ENCODE peak calls at places on chromosomes 12 and 14, in eight cellular contexts. R, E, L, O, U, K, D and M are unnamed samples.

GRCh38 chr12:29316772-29317171 is 64.2 kb downstream of the ERGIC2 start:
- DNase-seq in K (no peak), R (no peak), U (no peak), L (no peak), O (no peak), E (no peak), D (peak; percentile 38), M (no peak)

GRCh38 chr12:109870648-109871047 is 9.7 kb downstream of the GLTP start:
- DNase-seq in U (no peak), D (no peak), K (no peak), E (no peak), R (no peak), L (no peak), O (no peak), M (no peak)

GRCh38 chr12:13099066-13099909 is 4.2 kb downstream of the GSG1 start:
- DNase-seq in R (no peak), K (no peak), D (no peak), E (no peak), O (no peak), U (no peak), L (no peak), M (no peak)

GRCh38 chr14:24307156-24307574 is 612 bp downstream of the CIDEB start:
- DNase-seq in R (no peak), E (no peak), D (no peak), O (no peak), K (no peak), L (no peak), U (no peak), M (no peak)

GRCh38 chr12:103043531-103044445 is 86.3 kb downstream of the ASCL1 start:
- DNase-seq in L (no peak), U (no peak), O (no peak), E (peak; percentile 67), R (no peak), K (no peak), D (no peak), M (no peak)

GRCh38 chr14:40269436-40269835 is 837.2 kb upstream of the FBXO33 start:
- DNase-seq in K (no peak), E (no peak), R (no peak), U (no peak), O (no peak), D (no peak), L (no peak), M (no peak)

GRCh38 chr12:43480591-43480990 is 71.4 kb downstream of the ADAMTS20 start:
- DNase-seq in K (no peak), R (no peak), D (no peak), L (no peak), U (no peak), O (no peak), E (no peak), M (no peak)

GRCh38 chr12:76879710-76880025 is 849 bp upstream of the CSRP2 start:
- DNase-seq in L (no peak), D (peak; percentile 16), U (no peak), E (no peak), K (no peak), O (peak; percentile 21), R (no peak), M (no peak)

GRCh38 chr12:54390176-54390667 is 5.7 kb upstream of the ZNF385A start:
- DNase-seq in L (no peak), E (no peak), D (no peak), O (no peak), R (no peak), U (no peak), K (no peak), M (peak; percentile 60)

GRCh38 chr14:63435204-63435603 is 108.0 kb downstream of the PPP2R5E start:
- DNase-seq in O (no peak), D (no peak), L (no peak), E (no peak), U (no peak), R (no peak), K (no peak), M (no peak)

GRCh38 chr12:42846782-42847181 is 257.2 kb upstream of the PRICKLE1 start:
- DNase-seq in U (no peak), K (no peak), R (no peak), O (no peak), D (no peak), E (no peak), L (no peak), M (no peak)

GRCh38 chr12:68177562-68177961 is 18.0 kb upstream of the IFNG start:
- DNase-seq in D (no peak), R (no peak), L (no peak), O (no peak), U (no peak), E (no peak), K (no peak), M (no peak)

GRCh38 chr12:30847259-30847658 is 79.3 kb upstream of the TSPAN11 start:
- DNase-seq in E (peak; percentile 51), U (peak; percentile 66), R (peak; percentile 45), D (no peak), K (peak; percentile 43), L (no peak), O (no peak), M (peak; percentile 16)

GRCh38 chr14:96625436-96625945 is 123.3 kb downstream of the PAPOLA start:
- DNase-seq in U (no peak), E (no peak), O (no peak), D (no peak), L (no peak), K (no peak), R (no peak), M (no peak)

GRCh38 chr12:94100990-94101901 is 47.1 kb upstream of the PLXNC1 start:
- DNase-seq in E (peak; percentile 88), D (peak; percentile 82), U (peak; percentile 40), L (peak; percentile 83), O (peak; percentile 76), R (peak; percentile 86), K (peak; percentile 82), M (peak; percentile 83)

GRCh38 chr12:6532051-6532926 is 2.0 kb upstream of the GAPDH start:
- DNase-seq in E (peak; percentile 51), U (peak; percentile 78), R (peak; percentile 54), K (peak; percentile 85), D (peak; percentile 46), L (peak; percentile 48), O (peak; percentile 51), M (peak; percentile 71)

GRCh38 chr12:22064968-22065367 is 18.9 kb downstream of the CMAS start:
- DNase-seq in U (no peak), D (no peak), E (no peak), K (no peak), O (no peak), L (no peak), R (no peak), M (no peak)

GRCh38 chr12:14510574-14510973 is 57.1 kb downstream of the PLBD1 start:
- DNase-seq in D (no peak), E (no peak), L (no peak), O (no peak), K (no peak), R (no peak), U (no peak), M (no peak)

GRCh38 chr14:106235356-106236159 is 709.2 kb downstream of the TMEM121 start:
- DNase-seq in D (no peak), L (no peak), U (no peak), R (no peak), K (no peak), E (no peak), O (no peak), M (no peak)
- H3K4me3 ChIP-seq in D (no peak overlapping the region), L (no peak overlapping the region), U (no peak overlapping the region), R (no peak overlapping the region), K (no peak overlapping the region), E (no peak overlapping the region), O (no peak overlapping the region), M (no peak overlapping the region)

DNA sequence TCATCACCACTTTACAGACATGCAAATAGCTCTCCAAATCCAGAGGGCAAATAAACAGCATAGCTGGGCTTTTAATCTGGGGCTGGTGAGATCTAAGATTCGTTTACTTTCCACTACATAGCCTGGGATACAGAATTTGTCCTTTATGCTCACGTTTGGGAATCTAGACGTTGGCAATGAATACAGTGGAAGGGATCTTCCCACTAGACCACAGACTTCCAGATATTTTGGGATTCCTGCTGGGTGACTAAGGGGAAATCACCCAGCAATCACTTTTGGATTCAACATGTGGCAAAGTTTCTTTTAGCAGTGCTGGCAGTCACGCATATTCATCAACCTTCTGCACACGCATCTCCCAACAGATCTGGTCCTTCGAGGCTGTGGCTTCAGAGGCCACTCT is 23.5 kb downstream of the APPL2 start:
- DNase-seq in E (no peak), U (no peak), K (no peak), O (no peak), R (no peak), D (no peak), L (no peak), M (no peak)
- H3K36me3 ChIP-seq in E (peaks cover 5% of the 10 kb centered on the region), U (peaks cover 6% of the 10 kb centered on the region), K (no peaks in the 10 kb centered on the region), O (peaks cover 2% of the 10 kb centered on the region), R (peaks cover 62% of the 10 kb centered on the region), D (peaks cover 94% of the 10 kb centered on the region), L (no peaks in the 10 kb centered on the region), M (no peaks in the 10 kb centered on the region)

GRCh38 chr12:51025748-51026654 is at the start of gene SLC11A2:
- DNase-seq in D (peak; percentile 96), U (peak; percentile 94), R (peak; percentile 87), L (peak; percentile 94), O (peak; percentile 98), E (peak; percentile 97), K (peak; percentile 98), M (peak; percentile 96)

GRCh38 chr12:51025182-51025747 is 919 bp downstream of the SLC11A2 start:
- DNase-seq in K (no peak), L (no peak), U (no peak), E (no peak), O (no peak), R (peak; percentile 28), D (no peak), M (no peak)

GRCh38 chr12:51028811-51029146 is 2.6 kb upstream of the SLC11A2 start:
- DNase-seq in D (no peak), U (no peak), R (no peak), O (no peak), L (no peak), K (no peak), E (no peak), M (no peak)

GRCh38 chr12:51027342-51027835 is 1.2 kb upstream of the SLC11A2 start:
- DNase-seq in D (no peak), E (no peak), L (no peak), O (no peak), K (no peak), R (no peak), U (no peak), M (no peak)

GRCh38 chr12:51028126-51028810 is 2.1 kb upstream of the SLC11A2 start:
- DNase-seq in O (peak; percentile 29), L (no peak), D (no peak), R (peak; percentile 18), K (peak; percentile 16), U (peak; percentile 70), E (peak; percentile 71), M (peak; percentile 44)
- H3K4me3 ChIP-seq in O (no peak overlapping the region), L (no peak overlapping the region), D (no peak overlapping the region), R (no peak overlapping the region), K (no peak overlapping the region), U (peak overlapping the region; percentile 60), E (no peak overlapping the region), M (no peak overlapping the region)

DNA sequence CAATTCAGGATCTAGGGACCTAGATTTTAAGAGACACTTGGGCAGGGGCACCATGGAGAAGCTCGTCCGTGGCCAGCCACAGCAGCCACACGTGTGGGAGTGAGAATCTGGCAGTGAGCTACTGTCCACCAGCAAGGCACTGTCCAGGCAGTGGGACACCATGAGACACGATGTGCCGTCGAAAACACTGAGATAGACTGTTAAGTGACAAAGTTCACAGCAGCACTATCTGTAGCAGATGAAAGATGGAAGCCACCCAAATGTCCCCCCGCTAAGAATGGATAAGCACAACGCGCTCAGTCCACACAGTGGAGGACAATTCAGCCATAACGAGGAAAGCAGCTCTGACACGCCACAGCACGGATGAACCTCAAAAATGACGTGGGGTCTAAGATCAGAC is 19.7 kb downstream of the RILPL1 start:
- DNase-seq in O (no peak), U (no peak), K (no peak), R (no peak), D (no peak), L (no peak), E (no peak), M (no peak)
- H3K36me3 ChIP-seq in O (no peaks in the 10 kb centered on the region), U (peaks cover 30% of the 10 kb centered on the region), K (peaks cover 3% of the 10 kb centered on the region), R (peaks cover 4% of the 10 kb centered on the region), D (peaks cover 27% of the 10 kb centered on the region), L (no peaks in the 10 kb centered on the region), E (peaks cover 34% of the 10 kb centered on the region), M (no peaks in the 10 kb centered on the region)